ENCODE peak calls at places on chromosome 14, in ten cellular contexts. One of them, this sample, is unnamed.

GRCh38 chr14:24665440-24665991 is 31.5 kb upstream of the GZMB start:
- DNase-seq in caudate nucleus: no peak
- DNase-seq in HEK293T: no peak
- DNase-seq in heart left ventricle: no peak
- DNase-seq in EL: no peak
- DNase-seq in dorsolateral prefrontal cortex: no peak
- DNase-seq in amniotic stem cell: no peak
- DNase-seq in NCI-H460: no peak
- DNase-seq in mammary epithelial cell: peak; percentile 70
- DNase-seq in ascending aorta: no peak
- DNase-seq in this sample: no peak

GRCh38 chr14:50542941-50543418 is 10.6 kb upstream of the MAP4K5 start:
- DNase-seq in caudate nucleus: no peak
- DNase-seq in HEK293T: peak; percentile 53
- DNase-seq in heart left ventricle: no peak
- DNase-seq in EL: peak; percentile 54
- DNase-seq in dorsolateral prefrontal cortex: no peak
- DNase-seq in amniotic stem cell: peak; percentile 24
- DNase-seq in NCI-H460: peak; percentile 49
- DNase-seq in mammary epithelial cell: peak; percentile 60
- DNase-seq in ascending aorta: no peak
- DNase-seq in this sample: no peak

GRCh38 chr14:22791302-22791701 is 23.9 kb downstream of the SLC7A7 start:
- DNase-seq in caudate nucleus: no peak
- DNase-seq in HEK293T: no peak
- DNase-seq in heart left ventricle: no peak
- DNase-seq in EL: peak; percentile 75
- DNase-seq in dorsolateral prefrontal cortex: no peak
- DNase-seq in amniotic stem cell: peak; percentile 33
- DNase-seq in NCI-H460: no peak
- DNase-seq in mammary epithelial cell: peak; percentile 78
- DNase-seq in ascending aorta: no peak
- DNase-seq in this sample: no peak

GRCh38 chr14:90355540-90356518 is 24.1 kb upstream of the NRDE2 start:
- DNase-seq in caudate nucleus: no peak
- DNase-seq in HEK293T: no peak
- DNase-seq in heart left ventricle: no peak
- DNase-seq in EL: no peak
- DNase-seq in dorsolateral prefrontal cortex: no peak
- DNase-seq in amniotic stem cell: no peak
- DNase-seq in NCI-H460: no peak
- DNase-seq in mammary epithelial cell: no peak
- DNase-seq in ascending aorta: no peak
- DNase-seq in this sample: no peak

GRCh38 chr14:86787782-86788181 is 1205.2 kb downstream of the GALC start:
- DNase-seq in caudate nucleus: no peak
- DNase-seq in HEK293T: no peak
- DNase-seq in heart left ventricle: no peak
- DNase-seq in EL: peak; percentile 62
- DNase-seq in dorsolateral prefrontal cortex: no peak
- DNase-seq in amniotic stem cell: peak; percentile 27
- DNase-seq in NCI-H460: peak; percentile 65
- DNase-seq in mammary epithelial cell: no peak
- DNase-seq in ascending aorta: no peak
- DNase-seq in this sample: no peak

GRCh38 chr14:35879141-35879648 is 53.1 kb downstream of the BRMS1L start:
- DNase-seq in caudate nucleus: no peak
- DNase-seq in HEK293T: no peak
- DNase-seq in heart left ventricle: no peak
- DNase-seq in EL: peak; percentile 15
- DNase-seq in dorsolateral prefrontal cortex: no peak
- DNase-seq in amniotic stem cell: no peak
- DNase-seq in NCI-H460: no peak
- DNase-seq in mammary epithelial cell: peak; percentile 21
- DNase-seq in ascending aorta: no peak
- DNase-seq in this sample: no peak

GRCh38 chr14:76957224-76957881 is 71.2 kb downstream of the IRF2BPL start:
- DNase-seq in caudate nucleus: no peak
- DNase-seq in HEK293T: no peak
- DNase-seq in heart left ventricle: no peak
- DNase-seq in EL: no peak
- DNase-seq in dorsolateral prefrontal cortex: no peak
- DNase-seq in amniotic stem cell: no peak
- DNase-seq in NCI-H460: no peak
- DNase-seq in mammary epithelial cell: no peak
- DNase-seq in ascending aorta: no peak
- DNase-seq in this sample: no peak

GRCh38 chr14:21205678-21206581 is 50.1 kb upstream of the OR5AU1 start:
- DNase-seq in caudate nucleus: no peak
- DNase-seq in HEK293T: no peak
- DNase-seq in heart left ventricle: no peak
- DNase-seq in EL: no peak
- DNase-seq in dorsolateral prefrontal cortex: no peak
- DNase-seq in amniotic stem cell: no peak
- DNase-seq in NCI-H460: no peak
- DNase-seq in mammary epithelial cell: no peak
- DNase-seq in ascending aorta: no peak
- DNase-seq in this sample: no peak

GRCh38 chr14:78254911-78255431 is 84.8 kb downstream of the NRXN3 start:
- DNase-seq in caudate nucleus: no peak
- DNase-seq in HEK293T: no peak
- DNase-seq in heart left ventricle: no peak
- DNase-seq in EL: peak; percentile 84
- DNase-seq in dorsolateral prefrontal cortex: peak; percentile 35
- DNase-seq in amniotic stem cell: no peak
- DNase-seq in NCI-H460: no peak
- DNase-seq in mammary epithelial cell: peak; percentile 43
- DNase-seq in ascending aorta: no peak
- DNase-seq in this sample: no peak

GRCh38 chr14:68935761-68936209 is 43.3 kb downstream of the ACTN1 start:
- DNase-seq in caudate nucleus: no peak
- DNase-seq in HEK293T: no peak
- DNase-seq in heart left ventricle: peak; percentile 80
- DNase-seq in EL: no peak
- DNase-seq in dorsolateral prefrontal cortex: no peak
- DNase-seq in amniotic stem cell: no peak
- DNase-seq in NCI-H460: no peak
- DNase-seq in mammary epithelial cell: peak; percentile 42
- DNase-seq in ascending aorta: no peak
- DNase-seq in this sample: no peak

GRCh38 chr14:50025776-50026175 is 90.6 kb downstream of the VCPKMT start:
- DNase-seq in caudate nucleus: no peak
- DNase-seq in HEK293T: no peak
- DNase-seq in heart left ventricle: no peak
- DNase-seq in EL: no peak
- DNase-seq in dorsolateral prefrontal cortex: no peak
- DNase-seq in amniotic stem cell: no peak
- DNase-seq in NCI-H460: no peak
- DNase-seq in mammary epithelial cell: peak; percentile 75
- DNase-seq in ascending aorta: no peak
- DNase-seq in this sample: no peak

GRCh38 chr14:78611031-78611430 is 440.9 kb downstream of the NRXN3 start:
- DNase-seq in caudate nucleus: no peak
- DNase-seq in HEK293T: no peak
- DNase-seq in heart left ventricle: no peak
- DNase-seq in EL: no peak
- DNase-seq in dorsolateral prefrontal cortex: no peak
- DNase-seq in amniotic stem cell: no peak
- DNase-seq in NCI-H460: no peak
- DNase-seq in mammary epithelial cell: no peak
- DNase-seq in ascending aorta: no peak
- DNase-seq in this sample: no peak

GRCh38 chr14:68476212-68476964 is 316.5 kb downstream of the ZFP36L1 start:
- DNase-seq in caudate nucleus: no peak
- DNase-seq in HEK293T: no peak
- DNase-seq in heart left ventricle: peak; percentile 70
- DNase-seq in EL: peak; percentile 93
- DNase-seq in dorsolateral prefrontal cortex: no peak
- DNase-seq in amniotic stem cell: no peak
- DNase-seq in NCI-H460: no peak
- DNase-seq in mammary epithelial cell: peak; percentile 93
- DNase-seq in ascending aorta: peak; percentile 58
- DNase-seq in this sample: peak; percentile 60

GRCh38 chr14:52923902-52924575 is 26.8 kb downstream of the FERMT2 start:
- DNase-seq in caudate nucleus: no peak
- DNase-seq in HEK293T: no peak
- DNase-seq in heart left ventricle: no peak
- DNase-seq in EL: no peak
- DNase-seq in dorsolateral prefrontal cortex: no peak
- DNase-seq in amniotic stem cell: no peak
- DNase-seq in NCI-H460: peak; percentile 7
- DNase-seq in mammary epithelial cell: no peak
- DNase-seq in ascending aorta: no peak
- DNase-seq in this sample: no peak

GRCh38 chr14:100438678-100439592 is 115.8 kb downstream of the SLC25A47 start:
- DNase-seq in caudate nucleus: peak; percentile 38
- DNase-seq in HEK293T: peak; percentile 26
- DNase-seq in heart left ventricle: no peak
- DNase-seq in EL: peak; percentile 85
- DNase-seq in dorsolateral prefrontal cortex: peak; percentile 70
- DNase-seq in amniotic stem cell: peak; percentile 79
- DNase-seq in NCI-H460: peak; percentile 94
- DNase-seq in mammary epithelial cell: peak; percentile 95
- DNase-seq in ascending aorta: no peak
- DNase-seq in this sample: no peak